ENCODE peak calls at places on chromosomes 1 and 21, in five cellular contexts. One of them, this sample, is unnamed.

GRCh38 chr1:204087893-204088528 is 15.1 kb downstream of the SOX13 start:
- DNase-seq in GM23338: no peak
- DNase-seq in BE2C: no peak
- DNase-seq in CD8-positive, alpha-beta memory T cell: no peak
- DNase-seq in heart right ventricle: no peak
- DNase-seq in this sample: no peak

GRCh38 chr1:80925130-80925780 is 875.5 kb upstream of the ADGRL2 start:
- DNase-seq in CD8-positive, alpha-beta memory T cell: no peak
- DNase-seq in BE2C: no peak
- DNase-seq in GM23338: no peak
- DNase-seq in heart right ventricle: no peak
- DNase-seq in this sample: no peak

GRCh38 chr1:200332716-200333115 is 77.1 kb downstream of the ZNF281 start:
- DNase-seq in CD8-positive, alpha-beta memory T cell: no peak
- DNase-seq in BE2C: no peak
- DNase-seq in GM23338: no peak
- DNase-seq in heart right ventricle: no peak
- DNase-seq in this sample: no peak

GRCh38 chr1:235898126-235898525 is 31.4 kb upstream of the LYST start:
- DNase-seq in CD8-positive, alpha-beta memory T cell: no peak
- DNase-seq in BE2C: no peak
- DNase-seq in heart right ventricle: no peak
- DNase-seq in GM23338: no peak
- DNase-seq in this sample: peak

GRCh38 chr1:19606817-19607706 is 37.0 kb upstream of the NBL1 start:
- DNase-seq in BE2C: no peak
- DNase-seq in CD8-positive, alpha-beta memory T cell: peak
- DNase-seq in heart right ventricle: no peak
- DNase-seq in GM23338: no peak
- DNase-seq in this sample: no peak

GRCh38 chr21:45918835-45919467 is 62.6 kb upstream of the COL6A1 start:
- DNase-seq in BE2C: no peak
- DNase-seq in heart right ventricle: no peak
- DNase-seq in CD8-positive, alpha-beta memory T cell: no peak
- DNase-seq in GM23338: peak
- DNase-seq in this sample: no peak

GRCh38 chr1:161359316-161359715 is 8.4 kb downstream of the CFAP126 start:
- DNase-seq in BE2C: peak
- DNase-seq in heart right ventricle: no peak
- DNase-seq in CD8-positive, alpha-beta memory T cell: no peak
- DNase-seq in GM23338: no peak
- DNase-seq in this sample: no peak

GRCh38 chr21:15976807-15977206 is 247.0 kb downstream of the USP25 start:
- DNase-seq in GM23338: peak
- DNase-seq in heart right ventricle: no peak
- DNase-seq in CD8-positive, alpha-beta memory T cell: no peak
- DNase-seq in BE2C: no peak
- DNase-seq in this sample: peak

GRCh38 chr1:108704501-108704900 is 8.2 kb upstream of the FNDC7 start:
- DNase-seq in heart right ventricle: no peak
- DNase-seq in GM23338: no peak
- DNase-seq in BE2C: no peak
- DNase-seq in CD8-positive, alpha-beta memory T cell: no peak
- DNase-seq in this sample: peak

GRCh38 chr1:112840631-112841624 is 115.1 kb downstream of the SLC16A1 start:
- DNase-seq in CD8-positive, alpha-beta memory T cell: no peak
- DNase-seq in BE2C: no peak
- DNase-seq in GM23338: no peak
- DNase-seq in heart right ventricle: no peak
- DNase-seq in this sample: no peak

GRCh38 chr21:43369124-43369523 is 57.8 kb downstream of the SIK1 start:
- DNase-seq in BE2C: peak
- DNase-seq in CD8-positive, alpha-beta memory T cell: no peak
- DNase-seq in heart right ventricle: peak
- DNase-seq in GM23338: no peak
- DNase-seq in this sample: peak

GRCh38 chr1:117633423-117633822 is 27.6 kb downstream of the TENT5C start:
- DNase-seq in heart right ventricle: no peak
- DNase-seq in CD8-positive, alpha-beta memory T cell: no peak
- DNase-seq in BE2C: no peak
- DNase-seq in GM23338: no peak
- DNase-seq in this sample: no peak

GRCh38 chr1:53477626-53478025 is 18.4 kb downstream of the DMRTB1 start:
- DNase-seq in GM23338: no peak
- DNase-seq in heart right ventricle: no peak
- DNase-seq in BE2C: no peak
- DNase-seq in CD8-positive, alpha-beta memory T cell: no peak
- DNase-seq in this sample: no peak

GRCh38 chr1:11925938-11926292 is 312 bp downstream of the KIAA2013 start:
- DNase-seq in heart right ventricle: peak
- DNase-seq in BE2C: no peak
- DNase-seq in GM23338: no peak
- DNase-seq in CD8-positive, alpha-beta memory T cell: no peak
- DNase-seq in this sample: no peak
- H3K4me3 ChIP-seq in heart right ventricle: peak
- H3K4me3 ChIP-seq in BE2C: peak
- H3K4me3 ChIP-seq in GM23338: peak
- H3K4me3 ChIP-seq in CD8-positive, alpha-beta memory T cell: no peak
- H3K4me3 ChIP-seq in this sample: peak

DNA sequence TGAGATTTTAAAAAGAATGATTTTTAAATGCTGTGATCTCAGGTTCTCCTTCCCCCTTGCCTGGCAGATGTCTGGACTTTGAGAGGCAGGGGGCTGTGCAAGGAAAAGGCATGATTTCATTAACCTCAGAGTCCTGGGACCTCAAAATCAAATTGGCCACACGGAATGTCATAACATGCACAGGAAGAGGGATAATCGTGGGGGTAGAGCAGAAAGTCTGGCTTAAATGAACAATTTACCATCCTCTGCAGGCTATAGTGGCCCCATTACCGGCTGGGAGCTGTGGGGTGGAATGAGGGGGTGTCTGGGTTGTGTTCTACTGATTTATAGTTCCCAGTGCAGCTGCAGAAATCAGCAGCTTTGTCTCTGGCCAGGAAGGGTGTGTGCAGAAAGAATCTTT is 10.8 kb downstream of the OPRD1 start:
- DNase-seq in GM23338: no peak
- DNase-seq in CD8-positive, alpha-beta memory T cell: no peak
- DNase-seq in BE2C: peak
- DNase-seq in heart right ventricle: no peak
- DNase-seq in this sample: no peak
- H3K4me3 ChIP-seq in GM23338: no peak
- H3K4me3 ChIP-seq in CD8-positive, alpha-beta memory T cell: no peak
- H3K4me3 ChIP-seq in BE2C: no peak
- H3K4me3 ChIP-seq in heart right ventricle: no peak
- H3K4me3 ChIP-seq in this sample: no peak

GRCh38 chr21:29904359-29905282 is 35.2 kb downstream of the GRIK1 start:
- DNase-seq in BE2C: no peak
- DNase-seq in CD8-positive, alpha-beta memory T cell: no peak
- DNase-seq in heart right ventricle: no peak
- DNase-seq in GM23338: peak
- DNase-seq in this sample: peak
- H3K4me3 ChIP-seq in BE2C: no peak
- H3K4me3 ChIP-seq in CD8-positive, alpha-beta memory T cell: no peak
- H3K4me3 ChIP-seq in heart right ventricle: no peak
- H3K4me3 ChIP-seq in GM23338: no peak
- H3K4me3 ChIP-seq in this sample: no peak

GRCh38 chr1:77975386-77975785 is 3.5 kb downstream of the FUBP1 start:
- DNase-seq in GM23338: no peak
- DNase-seq in BE2C: no peak
- DNase-seq in CD8-positive, alpha-beta memory T cell: no peak
- DNase-seq in heart right ventricle: no peak
- DNase-seq in this sample: no peak
- H3K4me3 ChIP-seq in GM23338: peak
- H3K4me3 ChIP-seq in BE2C: peak
- H3K4me3 ChIP-seq in CD8-positive, alpha-beta memory T cell: peak
- H3K4me3 ChIP-seq in heart right ventricle: peak
- H3K4me3 ChIP-seq in this sample: peak

GRCh38 chr1:7768583-7768982 is 2.5 kb upstream of the VAMP3 start:
- DNase-seq in BE2C: no peak
- DNase-seq in heart right ventricle: no peak
- DNase-seq in CD8-positive, alpha-beta memory T cell: no peak
- DNase-seq in GM23338: no peak
- DNase-seq in this sample: no peak

GRCh38 chr1:7770620-7770938 is 517 bp upstream of the VAMP3 start:
- DNase-seq in BE2C: no peak
- DNase-seq in heart right ventricle: no peak
- DNase-seq in CD8-positive, alpha-beta memory T cell: no peak
- DNase-seq in GM23338: no peak
- DNase-seq in this sample: no peak

GRCh38 chr1:7770939-7771672 is at the start of gene VAMP3:
- DNase-seq in heart right ventricle: peak
- DNase-seq in CD8-positive, alpha-beta memory T cell: peak
- DNase-seq in GM23338: peak
- DNase-seq in BE2C: peak
- DNase-seq in this sample: peak

GRCh38 chr1:7769673-7770412 is 1.3 kb upstream of the VAMP3 start:
- DNase-seq in BE2C: no peak
- DNase-seq in GM23338: no peak
- DNase-seq in heart right ventricle: no peak
- DNase-seq in CD8-positive, alpha-beta memory T cell: no peak
- DNase-seq in this sample: no peak

DNA sequence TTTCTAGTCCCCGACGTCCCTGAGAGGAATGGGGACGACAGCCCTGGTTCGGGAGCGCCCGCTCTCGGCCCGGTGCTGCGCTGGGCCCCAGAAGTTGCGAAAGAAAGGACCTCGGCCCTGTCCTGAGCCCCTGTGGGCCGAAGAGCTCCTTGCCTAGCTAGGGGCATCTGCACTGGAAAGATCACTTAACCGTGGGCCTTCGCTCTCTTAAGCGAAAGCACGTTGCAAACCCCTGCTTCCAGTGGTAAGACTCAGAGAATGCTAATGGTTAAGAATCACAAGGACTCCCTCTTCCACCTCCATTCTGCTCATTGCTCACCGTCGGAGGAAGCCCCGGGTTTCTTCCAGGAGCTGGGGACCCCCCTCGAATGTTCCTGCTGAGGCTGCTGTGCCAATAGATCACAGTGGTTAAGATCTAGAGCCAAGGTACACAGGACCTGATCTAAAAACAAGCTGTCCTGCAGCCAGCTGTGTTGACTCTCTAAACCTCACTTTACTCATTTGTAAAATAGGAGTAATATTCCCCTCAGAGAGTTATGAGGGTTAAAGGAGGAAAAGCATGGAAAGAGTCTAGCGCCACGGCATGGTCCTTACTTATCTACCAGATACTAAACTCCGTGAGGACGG is 690 bp downstream of the VAMP3 start:
- DNase-seq in GM23338: no peak
- DNase-seq in CD8-positive, alpha-beta memory T cell: no peak
- DNase-seq in heart right ventricle: no peak
- DNase-seq in BE2C: no peak
- DNase-seq in this sample: no peak
- H3K4me3 ChIP-seq in GM23338: peak
- H3K4me3 ChIP-seq in CD8-positive, alpha-beta memory T cell: peak
- H3K4me3 ChIP-seq in heart right ventricle: peak
- H3K4me3 ChIP-seq in BE2C: peak
- H3K4me3 ChIP-seq in this sample: peak

GRCh38 chr1:228151170-228151513 is 1.4 kb downstream of the GJC2 start:
- DNase-seq in BE2C: no peak
- DNase-seq in heart right ventricle: no peak
- DNase-seq in CD8-positive, alpha-beta memory T cell: no peak
- DNase-seq in GM23338: no peak
- DNase-seq in this sample: no peak
- H3K4me3 ChIP-seq in BE2C: no peak
- H3K4me3 ChIP-seq in heart right ventricle: peak
- H3K4me3 ChIP-seq in CD8-positive, alpha-beta memory T cell: no peak
- H3K4me3 ChIP-seq in GM23338: no peak
- H3K4me3 ChIP-seq in this sample: no peak

DNA sequence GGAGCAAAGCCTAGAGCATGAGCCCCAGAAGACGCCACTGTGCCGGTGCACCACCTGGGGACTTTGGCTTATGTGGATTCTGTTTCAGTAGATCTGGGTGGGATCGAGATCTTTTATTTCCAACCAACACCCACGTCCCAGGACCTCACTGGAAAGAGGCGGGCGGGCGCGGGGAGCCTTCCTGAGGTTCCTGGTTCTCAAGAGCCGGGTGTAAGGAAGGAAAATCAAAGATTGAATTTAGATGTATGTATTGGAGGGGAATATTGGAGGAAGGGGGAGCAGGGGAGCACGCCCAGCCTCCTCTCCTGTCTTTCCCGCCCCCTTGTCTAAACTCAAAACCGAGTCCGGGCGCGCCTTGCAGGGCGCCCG is 6.2 kb upstream of the OLIG2 start:
- DNase-seq in BE2C: no peak
- DNase-seq in heart right ventricle: no peak
- DNase-seq in GM23338: no peak
- DNase-seq in CD8-positive, alpha-beta memory T cell: no peak
- DNase-seq in this sample: no peak
- H3K4me3 ChIP-seq in BE2C: no peak
- H3K4me3 ChIP-seq in heart right ventricle: peak
- H3K4me3 ChIP-seq in GM23338: peak
- H3K4me3 ChIP-seq in CD8-positive, alpha-beta memory T cell: no peak
- H3K4me3 ChIP-seq in this sample: no peak

DNA sequence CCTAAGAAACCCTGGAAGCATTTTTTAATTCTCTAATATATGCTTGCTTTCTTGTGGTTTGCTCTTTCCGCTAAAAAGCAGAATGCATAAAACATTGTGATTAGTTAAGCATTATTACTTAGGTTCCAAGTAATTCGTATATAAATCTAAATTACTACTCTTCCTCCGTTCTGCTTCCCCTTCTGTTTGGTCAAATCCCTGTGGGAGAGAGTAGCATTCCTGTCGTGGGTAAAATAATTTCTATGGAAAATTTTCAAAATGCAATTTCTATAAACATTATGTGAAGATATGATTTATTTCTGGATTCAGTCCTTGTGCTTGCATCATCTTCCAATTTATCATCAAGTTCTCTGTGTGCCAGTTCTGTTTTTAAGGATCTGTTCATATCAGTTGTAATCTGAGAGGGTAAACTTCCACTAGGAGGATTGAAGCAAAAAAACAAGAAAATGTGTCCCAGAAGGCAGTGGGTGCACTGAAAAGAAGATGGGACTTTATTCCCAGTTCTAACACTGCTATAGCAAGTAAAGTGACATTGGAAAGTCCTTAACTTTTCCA is 7.2 kb upstream of the WARS2 start:
- DNase-seq in BE2C: no peak
- DNase-seq in GM23338: no peak
- DNase-seq in heart right ventricle: no peak
- DNase-seq in CD8-positive, alpha-beta memory T cell: no peak
- DNase-seq in this sample: peak
- H3K4me3 ChIP-seq in BE2C: no peak
- H3K4me3 ChIP-seq in GM23338: no peak
- H3K4me3 ChIP-seq in heart right ventricle: no peak
- H3K4me3 ChIP-seq in CD8-positive, alpha-beta memory T cell: no peak
- H3K4me3 ChIP-seq in this sample: no peak

GRCh38 chr1:193417945-193418744 is 231.7 kb upstream of the B3GALT2 start:
- DNase-seq in BE2C: no peak
- DNase-seq in CD8-positive, alpha-beta memory T cell: peak
- DNase-seq in GM23338: no peak
- DNase-seq in heart right ventricle: no peak
- DNase-seq in this sample: peak
- H3K4me3 ChIP-seq in BE2C: no peak
- H3K4me3 ChIP-seq in CD8-positive, alpha-beta memory T cell: peak
- H3K4me3 ChIP-seq in GM23338: no peak
- H3K4me3 ChIP-seq in heart right ventricle: peak
- H3K4me3 ChIP-seq in this sample: peak

DNA sequence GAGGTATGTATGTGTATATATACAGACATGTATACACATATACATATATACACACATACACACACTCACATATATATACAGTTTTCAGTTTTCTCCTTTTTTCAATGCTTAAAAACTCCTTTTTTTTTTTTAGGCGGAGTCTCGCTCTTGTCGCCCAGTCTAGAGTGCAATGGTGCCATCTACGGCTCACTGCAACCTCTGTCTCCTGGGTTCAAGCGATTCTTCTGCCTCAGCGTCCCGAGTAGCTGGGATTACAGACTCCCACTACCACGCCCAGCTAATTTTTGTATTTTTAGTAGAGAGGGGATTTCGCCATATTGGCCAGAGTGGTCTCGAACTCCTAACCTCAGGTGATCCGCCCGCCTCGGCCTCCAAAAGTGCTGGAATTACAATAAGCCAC is 27.0 kb downstream of the STYXL2 start:
- DNase-seq in GM23338: no peak
- DNase-seq in CD8-positive, alpha-beta memory T cell: no peak
- DNase-seq in BE2C: no peak
- DNase-seq in heart right ventricle: no peak
- DNase-seq in this sample: no peak
- H3K4me3 ChIP-seq in GM23338: peak
- H3K4me3 ChIP-seq in CD8-positive, alpha-beta memory T cell: peak
- H3K4me3 ChIP-seq in BE2C: peak
- H3K4me3 ChIP-seq in heart right ventricle: peak
- H3K4me3 ChIP-seq in this sample: no peak

This sample was measured in foreskin fibroblast.